ENCODE peak calls at places on chromosomes 7 and 10, in nine cellular contexts. P, Q, F, A, N, J, I, G and K are unnamed samples.
A peak's percentile ranks its signal among the peaks of the same experiment; 100 is the strongest.

GRCh38 chr10:97542169-97543024 is 30.2 kb upstream of the ANKRD2 start:
- DNase-seq in F (peak; percentile 96), Q (no peak), P (peak; percentile 94), J (peak; percentile 83), G (no peak), N (peak; percentile 88), I (peak; percentile 92), A (peak; percentile 68), K (no peak)

GRCh38 chr7:74575083-74575803 is 82.3 kb upstream of the GTF2I start:
- DNase-seq in N (no peak), F (peak; percentile 35), A (no peak), P (peak; percentile 93), J (no peak), I (no peak), G (no peak), Q (no peak), K (no peak)

GRCh38 chr10:43078986-43079273 is 2.1 kb downstream of the RET start:
- DNase-seq in F (peak; percentile 33), I (no peak), A (peak; percentile 44), N (no peak), Q (no peak), G (peak; percentile 50), J (peak; percentile 81), P (peak; percentile 43), K (peak; percentile 22)

GRCh38 chr10:95295031-95295755 is 4.4 kb upstream of the PDLIM1 start:
- DNase-seq in F (peak; percentile 51), I (peak; percentile 26), N (no peak), P (no peak), J (peak; percentile 77), G (no peak), A (peak; percentile 36), Q (peak; percentile 94), K (peak; percentile 99)

GRCh38 chr10:131841669-131842139 is 59.1 kb upstream of the PPP2R2D start:
- DNase-seq in G (no peak), J (peak; percentile 22), I (no peak), P (no peak), Q (no peak), F (no peak), N (no peak), A (no peak), K (no peak)

GRCh38 chr10:36759111-36759805 is 366.1 kb upstream of the ANKRD30A start:
- DNase-seq in G (no peak), Q (no peak), J (no peak), F (peak; percentile 90), N (peak; percentile 25), P (peak; percentile 55), A (no peak), I (no peak), K (no peak)

GRCh38 chr10:73886085-73886529 is 11.8 kb upstream of the CAMK2G start:
- DNase-seq in Q (peak; percentile 52), A (peak; percentile 58), J (peak; percentile 78), I (peak; percentile 77), P (peak; percentile 85), F (peak; percentile 88), G (peak; percentile 71), N (peak; percentile 72), K (peak; percentile 78)

GRCh38 chr10:59905066-59905734 is 1.2 kb downstream of the CCDC6 start:
- DNase-seq in P (no peak), Q (no peak), J (peak; percentile 60), N (no peak), A (no peak), G (peak; percentile 12), F (peak; percentile 25), I (peak; percentile 10), K (peak; percentile 82)

GRCh38 chr10:77816311-77816710 is 110.2 kb downstream of the DLG5 start:
- DNase-seq in A (no peak), I (no peak), F (no peak), J (peak; percentile 48), N (no peak), Q (no peak), G (no peak), P (no peak), K (no peak)

GRCh38 chr7:137838706-137839315 is 8.0 kb downstream of the DGKI start:
- DNase-seq in F (no peak), P (no peak), A (no peak), I (no peak), N (no peak), J (no peak), G (no peak), Q (no peak), K (no peak)

GRCh38 chr7:111210996-111211395 is 120.1 kb downstream of the LRRN3 start:
- DNase-seq in J (no peak), I (peak; percentile 52), Q (no peak), G (no peak), A (no peak), F (peak; percentile 74), P (no peak), N (no peak), K (no peak)

GRCh38 chr7:16926283-16926682 is 44.5 kb upstream of the AGR3 start:
- DNase-seq in P (no peak), J (no peak), G (no peak), A (peak; percentile 25), I (peak; percentile 42), F (peak; percentile 71), Q (peak; percentile 20), N (no peak), K (peak; percentile 28)

GRCh38 chr10:61406282-61406681 is 46.9 kb downstream of the TMEM26 start:
- DNase-seq in I (no peak), J (no peak), G (no peak), P (no peak), N (no peak), Q (no peak), F (no peak), A (no peak), K (no peak)
- TF ChIP-seq CTCF in I (no peak), J (no peak), G (no peak), P (no peak), N (no peak), Q (no peak), F (no peak), A (no peak), K (no peak)

DNA sequence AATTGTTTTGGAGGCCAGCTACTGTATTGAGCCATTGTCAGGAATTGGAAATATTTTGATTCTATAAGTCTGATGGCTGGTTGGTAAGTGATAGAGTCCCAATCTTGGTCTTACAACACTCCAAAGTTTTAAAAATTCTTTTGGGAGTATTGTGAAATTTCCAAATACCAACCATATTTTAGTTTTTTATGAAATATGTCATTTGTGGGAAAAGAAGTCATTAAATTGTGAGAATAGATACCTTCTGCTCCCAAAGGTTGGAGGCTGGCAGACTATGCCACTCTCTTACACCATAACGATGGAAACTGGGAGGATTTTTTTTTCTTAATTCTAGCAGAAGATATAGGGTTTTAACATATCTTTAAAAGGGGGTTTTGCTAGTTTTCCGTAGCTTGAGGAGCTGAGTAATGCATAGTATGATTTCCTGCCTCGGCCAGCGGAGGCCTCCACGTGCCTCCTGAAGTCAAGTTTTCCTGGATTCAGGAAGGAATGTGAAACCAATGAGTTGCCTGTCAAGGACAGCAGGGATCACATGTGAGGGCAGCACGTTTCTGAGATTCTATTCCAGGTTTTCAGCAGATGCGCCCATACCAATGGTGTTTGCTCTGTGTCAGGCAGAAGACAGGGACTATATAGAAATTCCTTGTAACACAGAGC is 92.2 kb upstream of the LAMB4 start:
- DNase-seq in I (peak; percentile 50), J (no peak), N (no peak), A (no peak), Q (no peak), G (no peak), P (no peak), F (peak; percentile 65), K (no peak)
- TF ChIP-seq CTCF in I (no peak), J (no peak), N (no peak), A (no peak), Q (no peak), G (no peak), P (no peak), F (no peak), K (no peak)

GRCh38 chr7:115346685-115347084 is 424.8 kb downstream of the MDFIC start:
- DNase-seq in P (no peak), Q (no peak), G (no peak), I (no peak), N (no peak), A (no peak), J (no peak), F (no peak), K (no peak)

GRCh38 chr7:115338016-115338415 is 416.1 kb downstream of the MDFIC start:
- DNase-seq in Q (no peak), N (no peak), I (no peak), A (no peak), P (no peak), F (no peak), J (no peak), G (no peak), K (no peak)

GRCh38 chr7:115340828-115341227 is 418.9 kb downstream of the MDFIC start:
- DNase-seq in F (peak; percentile 88), A (no peak), Q (no peak), N (no peak), P (peak; percentile 60), G (no peak), J (no peak), I (peak; percentile 87), K (no peak)
- TF ChIP-seq CTCF in F (peak; percentile 31), A (no peak), Q (peak; percentile 42), N (no peak), P (no peak), G (peak; percentile 44), J (peak; percentile 9), I (no peak), K (peak; percentile 31)

GRCh38 chr7:142401951-142402350 is 144.1 kb upstream of the PRSS58 start:
- DNase-seq in G (no peak), J (no peak), I (no peak), P (no peak), Q (no peak), A (no peak), F (no peak), N (no peak), K (no peak)

GRCh38 chr7:142409471-142409870 is 151.6 kb upstream of the PRSS58 start:
- DNase-seq in Q (no peak), I (no peak), G (no peak), A (no peak), J (no peak), N (no peak), F (no peak), P (no peak), K (no peak)

GRCh38 chr7:142407939-142408573 is 150.2 kb upstream of the PRSS58 start:
- DNase-seq in I (no peak), G (no peak), J (no peak), N (no peak), A (no peak), F (peak; percentile 28), Q (no peak), P (no peak), K (no peak)

GRCh38 chr7:142408794-142409193 is 150.9 kb upstream of the PRSS58 start:
- DNase-seq in G (no peak), P (no peak), Q (no peak), A (no peak), F (no peak), I (no peak), N (no peak), J (no peak), K (no peak)

GRCh38 chr7:142405122-142405765 is 147.4 kb upstream of the PRSS58 start:
- DNase-seq in A (no peak), I (no peak), F (peak; percentile 32), G (no peak), P (no peak), Q (no peak), J (no peak), N (no peak), K (no peak)
- TF ChIP-seq CTCF in A (no peak), I (peak; percentile 13), F (no peak), G (no peak), P (no peak), Q (no peak), J (no peak), N (no peak), K (no peak)